ENCODE peak calls at places on chromosome 22, in five cellular contexts. L is AG04450, Q is dorsolateral prefrontal cortex, O is cardiac fibroblast, R is IMR-90. T is an unnamed sample.

GRCh38 chr22:41523464-41524221 is 20.6 kb downstream of the POLR3H start:
- DNase-seq in Q (no peak), O (peak), L (peak), R (peak), T (peak)

GRCh38 chr22:36144886-36145541 is 15.5 kb downstream of the APOL3 start:
- DNase-seq in R (peak), L (peak), Q (peak), O (peak), T (peak)

GRCh38 chr22:33018232-33018864 is 39.8 kb downstream of the SYN3 start:
- DNase-seq in R (peak), O (peak), L (peak), Q (peak), T (peak)

GRCh38 chr22:20783844-20784723 is 10.2 kb downstream of the SERPIND1 start:
- DNase-seq in R (peak), L (peak), O (peak), Q (peak), T (peak)

GRCh38 chr22:41021655-41022454 is 70.5 kb upstream of the EP300 start:
- DNase-seq in Q (no peak), L (no peak), R (peak), O (peak), T (peak)

GRCh38 chr22:22748297-22748743 is 103.9 kb downstream of the GGTLC2 start:
- DNase-seq in O (peak), R (peak), L (peak), Q (peak), T (peak)

GRCh38 chr22:50571264-50572175 is 6.7 kb downstream of the CPT1B start:
- DNase-seq in L (no peak), R (no peak), Q (no peak), O (no peak), T (no peak)

GRCh38 chr22:39283312-39284141 is 35.9 kb downstream of the RPL3 start:
- DNase-seq in R (peak), L (no peak), Q (peak), O (peak), T (no peak)

GRCh38 chr22:49817359-49817758 is 10.3 kb downstream of the BRD1 start:
- DNase-seq in O (no peak), R (no peak), Q (no peak), L (no peak), T (no peak)

GRCh38 chr22:50260801-50261614 is 475 bp downstream of the MAPK12 start:
- DNase-seq in L (no peak), R (peak), O (peak), Q (no peak), T (peak)

GRCh38 chr22:41638124-41638523 is 17.0 kb downstream of the XRCC6 start:
- DNase-seq in L (no peak), O (no peak), Q (no peak), R (no peak), T (no peak)

GRCh38 chr22:49934144-49934890 is 15.9 kb downstream of the CRELD2 start:
- DNase-seq in L (no peak), Q (no peak), R (peak), O (peak), T (peak)

GRCh38 chr22:26547426-26547825 is 35.2 kb upstream of the TFIP11 start:
- DNase-seq in Q (no peak), O (no peak), R (peak), L (no peak), T (no peak)

GRCh38 chr22:42623756-42624446 is 9.2 kb upstream of the POLDIP3 start:
- DNase-seq in Q (no peak), O (no peak), R (no peak), L (no peak), T (no peak)

GRCh38 chr22:36166086-36166485 is 5.5 kb upstream of the APOL3 start:
- DNase-seq in R (no peak), Q (no peak), O (no peak), L (no peak), T (no peak)

GRCh38 chr22:48235744-48236143 is 1473.3 kb downstream of the TBC1D22A start:
- DNase-seq in R (no peak), O (no peak), L (no peak), Q (no peak), T (no peak)

GRCh38 chr22:49929553-49929979 is 11.1 kb downstream of the CRELD2 start:
- DNase-seq in L (no peak), R (no peak), Q (no peak), O (peak), T (no peak)

GRCh38 chr22:38864361-38865191 is 7.4 kb downstream of the CBX6 start:
- DNase-seq in R (no peak), Q (no peak), O (no peak), L (no peak), T (no peak)

GRCh38 chr22:40300884-40301672 is 45.2 kb upstream of the ADSL start:
- DNase-seq in L (no peak), Q (no peak), R (no peak), O (no peak), T (no peak)

GRCh38 chr22:21634081-21634480 is 1.5 kb downstream of the CCDC116 start:
- DNase-seq in O (no peak), L (no peak), R (no peak), Q (no peak), T (no peak)

GRCh38 chr22:27262371-27262770 is 539.2 kb downstream of the MN1 start:
- DNase-seq in R (no peak), Q (no peak), L (no peak), O (no peak), T (no peak)

GRCh38 chr22:20012741-20013331 is 3.8 kb downstream of the ARVCF start:
- DNase-seq in L (no peak), Q (no peak), O (no peak), R (no peak), T (no peak)

GRCh38 chr22:39612811-39613548 is 42.4 kb downstream of the CACNA1I start:
- DNase-seq in Q (no peak), R (no peak), O (no peak), L (no peak), T (no peak)

GRCh38 chr22:50293441-50294318 is 13.8 kb downstream of the PLXNB2 start:
- DNase-seq in O (peak), Q (no peak), L (no peak), R (peak), T (peak)

GRCh38 chr22:50529416-50530279 is at the start of gene TYMP:
- DNase-seq in L (no peak), Q (no peak), R (no peak), O (no peak), T (peak)

GRCh38 chr22:50683086-50683993 is 10.7 kb downstream of the SHANK3 start:
- DNase-seq in O (no peak), R (no peak), L (no peak), Q (no peak), T (no peak)

GRCh38 chr22:17217179-17217578 is 2.1 kb downstream of the ADA2 start:
- DNase-seq in O (no peak), L (no peak), Q (no peak), R (no peak), T (no peak)
- H3K4me3 ChIP-seq in O (no peak), L (no peak), Q (no peak), R (no peak), T (no peak)

DNA sequence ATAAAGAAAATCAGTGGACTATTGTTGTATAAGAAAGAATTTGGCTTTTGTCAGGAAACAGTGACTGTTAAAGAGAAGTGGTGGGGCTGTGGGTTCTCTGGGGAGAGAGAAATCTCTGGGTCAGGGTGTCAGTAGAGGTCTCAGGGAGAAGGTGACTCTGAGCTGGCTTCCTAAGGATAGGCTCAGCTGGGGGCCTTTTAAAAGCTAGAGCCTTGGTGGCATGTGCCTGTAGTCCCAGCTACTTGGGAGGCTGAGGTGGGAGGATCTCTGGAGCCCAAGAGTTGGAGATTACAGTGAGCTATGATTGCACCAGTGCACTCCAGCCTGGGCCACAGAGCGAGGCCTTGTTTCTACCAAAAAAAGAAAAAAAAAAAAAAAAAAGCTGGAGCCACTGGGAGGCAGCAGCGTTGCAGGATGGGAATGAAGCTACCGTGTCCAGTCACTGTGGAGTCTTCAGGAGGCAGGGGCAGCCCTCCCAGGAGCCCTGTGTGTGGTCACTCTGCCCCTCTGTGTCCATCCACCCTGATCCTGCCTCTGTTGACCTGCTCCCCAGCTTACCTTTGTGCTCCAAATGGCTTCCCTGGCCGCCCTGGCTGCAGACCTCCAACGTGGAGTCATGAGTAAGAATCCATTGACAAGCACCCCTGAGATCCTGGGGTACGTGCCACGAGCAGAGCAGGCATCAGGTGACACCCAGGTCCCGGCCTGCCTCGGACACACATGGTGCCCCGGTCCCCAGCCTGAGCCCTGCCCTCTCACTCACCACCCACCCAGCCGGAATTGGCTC is 5.4 kb upstream of the MIF start:
- DNase-seq in R (peak), O (peak), L (no peak), Q (no peak), T (peak)
- TF ChIP-seq CTCF in R (peak), O (no peak), L (peak), Q (peak), T (peak)

DNA sequence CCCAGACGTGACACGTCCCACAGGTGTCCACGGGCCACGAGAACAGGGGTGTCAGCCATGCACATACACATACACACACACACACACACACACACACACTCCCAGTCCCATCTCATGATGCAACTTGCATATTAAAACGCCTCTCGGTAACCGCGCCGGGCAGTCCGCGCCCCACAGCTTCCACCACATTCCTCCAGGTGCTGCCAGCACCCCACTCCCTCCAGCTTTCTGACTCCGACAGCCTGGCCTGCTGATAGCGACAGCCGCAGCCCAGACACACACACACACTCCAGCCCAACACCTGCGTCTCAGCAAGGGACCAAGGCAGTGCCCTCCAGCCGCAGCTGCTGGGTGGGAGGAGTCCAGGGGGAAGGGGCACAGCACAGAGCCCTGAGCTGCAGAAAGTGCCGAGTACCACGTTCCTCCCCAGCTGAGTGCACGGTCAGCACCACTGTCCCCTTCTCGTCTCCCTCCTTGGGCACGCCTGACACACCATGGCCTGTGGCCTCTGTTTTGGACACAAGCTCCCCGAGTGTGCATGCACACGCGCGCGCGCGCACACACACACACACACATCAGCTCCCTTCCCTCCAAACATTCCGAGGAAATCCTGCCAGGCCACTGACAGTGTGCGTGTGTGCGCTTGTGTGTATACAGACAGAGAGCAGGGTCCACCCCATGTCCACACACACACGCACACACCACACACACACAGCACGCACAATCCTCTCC is 1.3 kb downstream of the ELFN2 start:
- DNase-seq in R (peak), L (no peak), Q (no peak), O (no peak), T (peak)
- H3K4me3 ChIP-seq in R (peak), L (peak), Q (peak), O (peak), T (peak)

DNA sequence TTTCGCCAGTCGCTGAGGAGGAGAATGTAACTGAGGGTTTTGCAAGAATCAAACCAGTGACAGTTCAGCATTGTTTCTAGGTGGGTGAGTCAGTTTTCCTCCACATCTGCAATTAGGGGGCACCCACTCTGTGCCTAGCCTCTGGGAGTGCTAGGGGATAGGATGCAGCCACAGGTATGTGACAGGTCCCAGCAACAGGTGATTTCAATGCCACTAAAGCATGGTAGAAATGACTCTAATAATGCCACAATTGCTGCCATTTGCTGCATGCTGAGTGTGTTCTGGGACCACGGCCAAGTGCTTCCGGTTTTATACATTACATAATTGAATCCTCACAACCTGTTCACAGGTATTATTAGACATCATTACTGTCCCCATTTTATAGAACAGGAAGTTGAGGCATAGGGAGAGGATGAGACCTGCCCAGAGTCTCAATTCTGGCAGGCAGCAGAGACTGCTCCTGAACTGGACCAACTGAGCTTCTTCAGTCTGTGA is 556 bp downstream of the CRYBB2 start:
- DNase-seq in R (no peak), L (no peak), O (no peak), Q (no peak), T (no peak)
- TF ChIP-seq CTCF in R (no peak), L (no peak), O (no peak), Q (no peak), T (no peak)

GRCh38 chr22:45975266-45976161 is 1.4 kb downstream of the WNT7B start:
- DNase-seq in O (no peak), Q (no peak), L (no peak), R (no peak), T (no peak)

GRCh38 chr22:45977551-45978274 is 751 bp upstream of the WNT7B start:
- DNase-seq in O (peak), Q (no peak), R (peak), L (no peak), T (no peak)

GRCh38 chr22:45978275-45978713 is 1.3 kb upstream of the WNT7B start:
- DNase-seq in Q (no peak), R (no peak), O (no peak), L (no peak), T (no peak)

GRCh38 chr22:45976351-45977002 is 485 bp downstream of the WNT7B start:
- DNase-seq in R (no peak), L (no peak), Q (no peak), O (no peak), T (no peak)

DNA sequence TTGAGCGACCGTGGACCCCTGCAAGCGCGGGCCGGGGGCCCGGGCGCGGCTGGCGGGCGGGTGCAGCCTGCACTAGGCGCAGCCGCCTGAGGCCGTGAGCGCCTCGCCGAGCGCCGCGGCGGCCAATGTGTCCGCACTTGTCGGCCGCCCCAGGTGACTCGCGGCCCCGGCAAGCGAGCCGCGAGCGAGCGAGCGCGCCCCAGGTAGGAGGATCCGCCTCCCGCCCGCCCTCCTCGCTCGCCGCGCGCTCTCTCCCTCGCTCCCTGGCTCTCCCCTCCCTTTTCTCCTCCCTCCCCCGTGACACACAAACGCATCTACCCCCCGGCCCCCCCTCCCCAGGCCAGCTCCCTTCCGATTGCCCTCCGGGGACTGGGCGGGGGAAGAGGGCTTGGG is at the start of gene WNT7B:
- DNase-seq in O (no peak), Q (no peak), L (no peak), R (no peak), T (no peak)
- H3K4me3 ChIP-seq in O (no peak), Q (peak), L (peak), R (peak), T (peak)

DNA sequence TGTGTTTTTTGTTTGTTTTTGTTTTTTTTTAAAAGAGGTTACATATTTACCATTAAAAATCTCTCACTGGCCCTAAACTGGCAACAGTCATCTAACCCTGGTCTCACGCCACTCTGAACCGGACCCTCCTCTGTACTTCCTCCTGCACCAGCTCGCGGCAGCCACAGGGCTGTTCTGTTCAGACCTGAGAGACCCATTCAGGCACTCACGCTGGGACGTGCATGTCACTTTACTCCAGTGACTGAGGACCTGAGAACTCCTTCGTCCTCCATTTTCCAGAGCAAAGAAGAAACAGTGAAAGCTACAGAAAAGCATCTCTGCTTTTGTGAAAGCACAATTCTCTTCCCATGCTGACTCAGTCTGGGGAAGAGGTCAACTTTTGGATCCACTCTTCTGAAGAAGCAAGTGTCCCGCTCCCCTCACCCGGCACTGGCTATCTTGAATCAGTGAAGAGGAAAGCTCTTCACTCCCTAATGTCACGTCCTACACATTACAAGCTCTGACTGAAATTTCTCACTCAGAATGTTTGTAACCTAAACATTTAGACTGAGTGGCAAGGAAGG is 24.6 kb downstream of the PISD start:
- DNase-seq in O (peak), R (no peak), L (no peak), Q (no peak), T (no peak)
- TF ChIP-seq CTCF in O (no peak), R (no peak), L (no peak), Q (no peak), T (no peak)

DNA sequence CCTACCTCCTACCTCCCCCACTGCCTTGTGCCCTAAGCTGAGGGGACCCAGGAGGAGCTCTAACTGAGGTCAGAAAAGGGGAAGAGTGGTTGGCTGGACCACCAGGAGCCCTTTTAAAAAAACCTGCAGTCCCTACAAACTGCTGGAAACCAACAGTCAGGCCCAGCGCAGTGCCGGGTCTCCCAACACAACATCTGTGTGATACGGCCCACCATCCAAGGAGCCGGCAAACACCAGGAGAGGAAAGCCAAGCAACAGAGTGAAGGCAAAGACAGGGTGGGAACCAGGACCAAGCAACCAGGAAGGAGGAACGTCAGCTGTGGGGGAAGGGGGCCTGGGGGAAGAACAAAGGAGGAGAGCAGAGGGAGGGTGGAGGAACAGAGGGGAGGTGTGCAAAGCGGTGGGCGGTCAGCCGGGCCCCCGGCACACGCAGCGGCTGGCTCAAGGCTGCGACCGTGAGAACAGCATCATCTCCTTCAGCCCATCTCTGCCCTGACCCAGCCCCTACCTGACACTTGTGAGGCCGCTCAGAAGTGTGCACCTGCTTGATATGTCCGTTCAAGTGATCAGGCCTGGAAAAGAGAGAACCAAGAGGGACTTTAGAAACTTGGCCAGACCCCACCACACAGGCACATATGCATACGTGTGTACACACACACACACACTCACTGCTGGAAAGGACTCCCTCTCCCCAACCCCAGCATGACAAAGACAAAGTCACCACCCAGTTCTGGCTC is 3.6 kb downstream of the PATZ1 start:
- DNase-seq in O (no peak), Q (no peak), L (no peak), R (no peak), T (no peak)
- H3K4me3 ChIP-seq in O (no peak), Q (no peak), L (peak), R (no peak), T (no peak)

T was measured in AG10803.